ENCODE peak calls at places on chromosomes 7 and 10, in seven cellular contexts. One of them, this sample, is unnamed.

GRCh38 chr10:19832624-19833507 is 16.6 kb downstream of the PLXDC2 start:
- DNase-seq in NCI-H1092 treated with DMSO at 0.1 percent for 48 hours: no peak
- DNase-seq in T-cell: no peak
- DNase-seq in transverse colon: no peak
- DNase-seq in erythroblast: no peak
- DNase-seq in iris pigment epithelial cell: peak
- DNase-seq in mucosa of descending colon: no peak
- DNase-seq in this sample: no peak

GRCh38 chr7:111765936-111766643 is 203.8 kb upstream of the IMMP2L start:
- DNase-seq in NCI-H1092 treated with DMSO at 0.1 percent for 48 hours: no peak
- DNase-seq in T-cell: no peak
- DNase-seq in transverse colon: no peak
- DNase-seq in erythroblast: no peak
- DNase-seq in iris pigment epithelial cell: peak
- DNase-seq in mucosa of descending colon: no peak
- DNase-seq in this sample: no peak

GRCh38 chr10:45374451-45375052 is 536 bp downstream of the ALOX5 start:
- DNase-seq in NCI-H1092 treated with DMSO at 0.1 percent for 48 hours: no peak
- DNase-seq in T-cell: no peak
- DNase-seq in transverse colon: no peak
- DNase-seq in erythroblast: peak
- DNase-seq in iris pigment epithelial cell: no peak
- DNase-seq in mucosa of descending colon: no peak
- DNase-seq in this sample: no peak

GRCh38 chr10:24957624-24958435 is 5.4 kb upstream of the PRTFDC1 start:
- DNase-seq in NCI-H1092 treated with DMSO at 0.1 percent for 48 hours: no peak
- DNase-seq in T-cell: no peak
- DNase-seq in transverse colon: no peak
- DNase-seq in erythroblast: no peak
- DNase-seq in iris pigment epithelial cell: peak
- DNase-seq in mucosa of descending colon: no peak
- DNase-seq in this sample: no peak

GRCh38 chr7:75906991-75907667 is 7.8 kb upstream of the POR start:
- DNase-seq in NCI-H1092 treated with DMSO at 0.1 percent for 48 hours: no peak
- DNase-seq in T-cell: no peak
- DNase-seq in transverse colon: no peak
- DNase-seq in erythroblast: no peak
- DNase-seq in iris pigment epithelial cell: no peak
- DNase-seq in mucosa of descending colon: no peak
- DNase-seq in this sample: no peak

GRCh38 chr7:1087952-1088920 is at the start of gene GPER1:
- DNase-seq in NCI-H1092 treated with DMSO at 0.1 percent for 48 hours: no peak
- DNase-seq in T-cell: no peak
- DNase-seq in transverse colon: peak
- DNase-seq in erythroblast: no peak
- DNase-seq in iris pigment epithelial cell: no peak
- DNase-seq in mucosa of descending colon: peak
- DNase-seq in this sample: peak

GRCh38 chr10:30155401-30155800 is 96.0 kb upstream of the JCAD start:
- DNase-seq in NCI-H1092 treated with DMSO at 0.1 percent for 48 hours: no peak
- DNase-seq in T-cell: no peak
- DNase-seq in transverse colon: no peak
- DNase-seq in erythroblast: no peak
- DNase-seq in iris pigment epithelial cell: no peak
- DNase-seq in mucosa of descending colon: no peak
- DNase-seq in this sample: no peak

GRCh38 chr7:137402535-137403258 is 59.2 kb upstream of the PTN start:
- DNase-seq in NCI-H1092 treated with DMSO at 0.1 percent for 48 hours: no peak
- DNase-seq in T-cell: no peak
- DNase-seq in transverse colon: no peak
- DNase-seq in erythroblast: no peak
- DNase-seq in iris pigment epithelial cell: no peak
- DNase-seq in mucosa of descending colon: no peak
- DNase-seq in this sample: peak

GRCh38 chr10:54613162-54613561 is 187.9 kb downstream of the PCDH15 start:
- DNase-seq in NCI-H1092 treated with DMSO at 0.1 percent for 48 hours: no peak
- DNase-seq in T-cell: no peak
- DNase-seq in transverse colon: no peak
- DNase-seq in erythroblast: no peak
- DNase-seq in iris pigment epithelial cell: no peak
- DNase-seq in mucosa of descending colon: no peak
- DNase-seq in this sample: no peak

GRCh38 chr10:74033724-74034123 is 35.8 kb downstream of the VCL start:
- DNase-seq in NCI-H1092 treated with DMSO at 0.1 percent for 48 hours: no peak
- DNase-seq in T-cell: no peak
- DNase-seq in transverse colon: no peak
- DNase-seq in erythroblast: no peak
- DNase-seq in iris pigment epithelial cell: no peak
- DNase-seq in mucosa of descending colon: no peak
- DNase-seq in this sample: no peak

GRCh38 chr7:90720970-90721768 is 125.0 kb downstream of the CDK14 start:
- DNase-seq in NCI-H1092 treated with DMSO at 0.1 percent for 48 hours: no peak
- DNase-seq in T-cell: no peak
- DNase-seq in transverse colon: peak
- DNase-seq in erythroblast: no peak
- DNase-seq in iris pigment epithelial cell: peak
- DNase-seq in mucosa of descending colon: peak
- DNase-seq in this sample: no peak

GRCh38 chr7:30201921-30202320 is 67.1 kb downstream of the MTURN start:
- DNase-seq in NCI-H1092 treated with DMSO at 0.1 percent for 48 hours: no peak
- DNase-seq in T-cell: no peak
- DNase-seq in transverse colon: no peak
- DNase-seq in erythroblast: no peak
- DNase-seq in iris pigment epithelial cell: no peak
- DNase-seq in mucosa of descending colon: no peak
- DNase-seq in this sample: no peak

GRCh38 chr7:82164813-82165212 is 278.8 kb downstream of the CACNA2D1 start:
- DNase-seq in NCI-H1092 treated with DMSO at 0.1 percent for 48 hours: peak
- DNase-seq in T-cell: no peak
- DNase-seq in transverse colon: no peak
- DNase-seq in erythroblast: no peak
- DNase-seq in iris pigment epithelial cell: peak
- DNase-seq in mucosa of descending colon: no peak
- DNase-seq in this sample: no peak

GRCh38 chr7:27921081-27921836 is 181.3 kb downstream of the TAX1BP1 start:
- DNase-seq in NCI-H1092 treated with DMSO at 0.1 percent for 48 hours: peak
- DNase-seq in T-cell: no peak
- DNase-seq in transverse colon: peak
- DNase-seq in erythroblast: peak
- DNase-seq in iris pigment epithelial cell: peak
- DNase-seq in mucosa of descending colon: no peak
- DNase-seq in this sample: no peak

GRCh38 chr7:81632418-81632817 is 137.4 kb downstream of the HGF start:
- DNase-seq in NCI-H1092 treated with DMSO at 0.1 percent for 48 hours: no peak
- DNase-seq in T-cell: no peak
- DNase-seq in transverse colon: no peak
- DNase-seq in erythroblast: no peak
- DNase-seq in iris pigment epithelial cell: peak
- DNase-seq in mucosa of descending colon: no peak
- DNase-seq in this sample: no peak

GRCh38 chr10:119090968-119091367 is 10.4 kb upstream of the EIF3A start:
- DNase-seq in NCI-H1092 treated with DMSO at 0.1 percent for 48 hours: no peak
- DNase-seq in T-cell: peak
- DNase-seq in transverse colon: peak
- DNase-seq in erythroblast: peak
- DNase-seq in iris pigment epithelial cell: peak
- DNase-seq in mucosa of descending colon: peak
- DNase-seq in this sample: no peak

GRCh38 chr7:105713488-105714465 is 132.5 kb upstream of the EFCAB10 start:
- DNase-seq in NCI-H1092 treated with DMSO at 0.1 percent for 48 hours: no peak
- DNase-seq in T-cell: no peak
- DNase-seq in transverse colon: no peak
- DNase-seq in erythroblast: no peak
- DNase-seq in iris pigment epithelial cell: peak
- DNase-seq in mucosa of descending colon: no peak
- DNase-seq in this sample: no peak

GRCh38 chr7:51066405-51066882 is 250.2 kb downstream of the COBL start:
- DNase-seq in NCI-H1092 treated with DMSO at 0.1 percent for 48 hours: no peak
- DNase-seq in T-cell: no peak
- DNase-seq in transverse colon: no peak
- DNase-seq in erythroblast: no peak
- DNase-seq in iris pigment epithelial cell: no peak
- DNase-seq in mucosa of descending colon: no peak
- DNase-seq in this sample: no peak

GRCh38 chr10:5892007-5892406 is 2.0 kb downstream of the FBH1 start:
- DNase-seq in NCI-H1092 treated with DMSO at 0.1 percent for 48 hours: no peak
- DNase-seq in T-cell: no peak
- DNase-seq in transverse colon: no peak
- DNase-seq in erythroblast: no peak
- DNase-seq in iris pigment epithelial cell: no peak
- DNase-seq in mucosa of descending colon: no peak
- DNase-seq in this sample: no peak

GRCh38 chr10:84205049-84205852 is 10.9 kb downstream of the CDHR1 start:
- DNase-seq in NCI-H1092 treated with DMSO at 0.1 percent for 48 hours: peak
- DNase-seq in T-cell: peak
- DNase-seq in transverse colon: peak
- DNase-seq in erythroblast: peak
- DNase-seq in iris pigment epithelial cell: peak
- DNase-seq in mucosa of descending colon: peak
- DNase-seq in this sample: no peak

GRCh38 chr7:84178013-84178412 is 16.6 kb downstream of the SEMA3A start:
- DNase-seq in NCI-H1092 treated with DMSO at 0.1 percent for 48 hours: peak
- DNase-seq in T-cell: no peak
- DNase-seq in transverse colon: no peak
- DNase-seq in erythroblast: no peak
- DNase-seq in iris pigment epithelial cell: no peak
- DNase-seq in mucosa of descending colon: no peak
- DNase-seq in this sample: no peak

GRCh38 chr7:73822319-73823173 is 8.2 kb upstream of the CLDN4 start:
- DNase-seq in NCI-H1092 treated with DMSO at 0.1 percent for 48 hours: no peak
- DNase-seq in T-cell: no peak
- DNase-seq in transverse colon: peak
- DNase-seq in erythroblast: peak
- DNase-seq in iris pigment epithelial cell: peak
- DNase-seq in mucosa of descending colon: peak
- DNase-seq in this sample: no peak

GRCh38 chr7:28984631-28985030 is 26.5 kb upstream of the TRIL start:
- DNase-seq in NCI-H1092 treated with DMSO at 0.1 percent for 48 hours: no peak
- DNase-seq in T-cell: no peak
- DNase-seq in transverse colon: peak
- DNase-seq in erythroblast: no peak
- DNase-seq in iris pigment epithelial cell: peak
- DNase-seq in mucosa of descending colon: no peak
- DNase-seq in this sample: no peak

GRCh38 chr7:66739953-66740301 is 606 bp upstream of the RABGEF1 start:
- DNase-seq in NCI-H1092 treated with DMSO at 0.1 percent for 48 hours: no peak
- DNase-seq in T-cell: no peak
- DNase-seq in transverse colon: no peak
- DNase-seq in erythroblast: no peak
- DNase-seq in iris pigment epithelial cell: no peak
- DNase-seq in mucosa of descending colon: no peak
- DNase-seq in this sample: no peak

GRCh38 chr7:42237891-42238531 is 1.0 kb upstream of the GLI3 start:
- DNase-seq in NCI-H1092 treated with DMSO at 0.1 percent for 48 hours: no peak
- DNase-seq in T-cell: no peak
- DNase-seq in transverse colon: peak
- DNase-seq in erythroblast: no peak
- DNase-seq in iris pigment epithelial cell: peak
- DNase-seq in mucosa of descending colon: peak
- DNase-seq in this sample: no peak